ENCODE peak calls at places on chromosome 12, in ten cellular contexts. P is heart left ventricle; G is astrocyte of the cerebellum; Q is AG09319; U is IMR-90; N is choroid plexus epithelial cell; B is AG04450; W is foreskin fibroblast; I is CD8-positive, alpha-beta T cell; D is glutamatergic neuron. C is an unnamed sample.

GRCh38 chr12:95130096-95130495 is 56.7 kb upstream of the NR2C1 start:
- DNase-seq in U (peak; percentile 59), G (no peak), Q (no peak), B (no peak), P (no peak), W (no peak), D (no peak), N (peak; percentile 84), I (no peak), C (no peak)

GRCh38 chr12:109927622-109928021 is 27.5 kb downstream of the TCHP start:
- DNase-seq in W (peak; percentile 62), G (no peak), I (no peak), Q (no peak), U (peak; percentile 41), D (peak; percentile 54), B (no peak), N (peak; percentile 69), P (no peak), C (peak; percentile 53)

GRCh38 chr12:90460681-90461080 is 494.3 kb downstream of the CCER1 start:
- DNase-seq in N (peak; percentile 4), W (peak; percentile 27), P (no peak), I (no peak), Q (no peak), U (no peak), G (no peak), B (no peak), D (no peak), C (no peak)

GRCh38 chr12:42504049-42504448 is 85.5 kb downstream of the PRICKLE1 start:
- DNase-seq in Q (no peak), I (no peak), G (no peak), B (no peak), U (peak; percentile 44), P (no peak), W (peak; percentile 52), D (no peak), N (peak; percentile 56), C (peak; percentile 4)

GRCh38 chr12:110371408-110372055 is 32.0 kb downstream of the ANAPC7 start:
- DNase-seq in G (no peak), Q (no peak), N (peak; percentile 47), D (no peak), B (no peak), I (no peak), U (no peak), W (no peak), P (no peak), C (no peak)

GRCh38 chr12:132071001-132071810 is 72.9 kb downstream of the DDX51 start:
- DNase-seq in P (no peak), W (no peak), G (no peak), B (no peak), D (no peak), Q (no peak), I (no peak), N (no peak), U (no peak), C (no peak)

GRCh38 chr12:106919910-106920544 is 35.7 kb upstream of the TMEM263 start:
- DNase-seq in I (no peak), W (peak; percentile 79), D (no peak), P (no peak), B (peak; percentile 16), N (peak; percentile 81), Q (peak; percentile 15), G (peak; percentile 49), U (peak; percentile 63), C (peak; percentile 48)

GRCh38 chr12:121766290-121767039 is 27.0 kb downstream of the RHOF start:
- DNase-seq in N (peak; percentile 33), D (no peak), P (no peak), B (no peak), I (no peak), U (peak; percentile 10), W (peak; percentile 44), G (no peak), Q (no peak), C (no peak)

GRCh38 chr12:113803829-113804140 is 162.3 kb downstream of the RBM19 start:
- DNase-seq in Q (no peak), I (no peak), D (no peak), N (no peak), B (no peak), P (no peak), G (no peak), W (no peak), U (no peak), C (no peak)

GRCh38 chr12:113805673-113806072 is 160.5 kb downstream of the RBM19 start:
- DNase-seq in I (no peak), D (no peak), G (no peak), W (no peak), P (no peak), N (no peak), Q (no peak), B (no peak), U (no peak), C (no peak)

GRCh38 chr12:113802000-113802749 is 163.9 kb downstream of the RBM19 start:
- DNase-seq in U (no peak), D (no peak), I (no peak), B (no peak), N (no peak), G (no peak), P (no peak), W (no peak), Q (no peak), C (no peak)

GRCh38 chr12:113805201-113805600 is 160.9 kb downstream of the RBM19 start:
- DNase-seq in B (no peak), I (no peak), N (no peak), W (no peak), U (no peak), D (no peak), Q (no peak), P (no peak), G (no peak), C (no peak)

DNA sequence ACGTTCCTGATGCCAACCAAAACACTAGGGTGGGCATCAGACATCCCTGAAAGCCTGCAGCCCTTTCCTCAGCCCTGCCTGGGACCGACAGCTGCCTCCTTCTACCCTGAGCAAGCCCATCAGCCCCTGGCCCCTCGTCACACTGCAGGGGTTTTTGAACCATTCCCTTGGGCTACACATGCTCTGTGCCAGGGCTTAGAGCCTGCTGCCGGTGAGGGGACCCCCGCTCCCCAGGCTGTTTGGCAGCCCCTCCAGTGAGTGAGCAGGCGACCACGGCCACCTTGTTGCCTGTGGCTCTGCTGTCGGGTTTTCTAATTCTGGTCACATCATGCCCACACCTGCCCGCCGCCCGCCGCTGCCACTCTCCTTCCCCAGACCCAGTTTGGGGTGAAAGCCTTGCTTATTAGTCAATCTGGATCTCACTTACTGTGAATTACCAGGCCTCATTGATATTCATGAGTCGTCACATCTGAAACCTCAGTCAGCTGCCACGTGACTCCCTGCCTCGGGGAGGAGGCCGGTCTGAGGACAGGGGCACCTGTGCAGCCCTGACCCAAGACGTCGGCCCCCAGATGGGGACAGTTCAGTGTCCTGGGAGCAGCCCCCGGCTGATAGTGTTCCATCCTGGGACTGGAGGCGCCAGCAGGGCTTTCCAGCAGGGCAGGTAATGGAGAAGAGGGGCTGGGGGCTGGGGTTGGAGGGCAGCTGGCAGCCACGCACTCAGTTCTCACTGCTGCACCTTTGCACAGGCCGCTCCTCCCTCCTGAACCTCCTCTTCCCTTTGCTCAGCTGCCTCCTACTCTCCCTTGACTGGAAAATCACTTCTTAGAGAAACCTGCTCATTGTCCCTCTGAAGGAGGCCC is 162.9 kb downstream of the RBM19 start:
- DNase-seq in I (no peak), N (no peak), U (no peak), W (no peak), P (no peak), G (no peak), D (no peak), B (no peak), Q (no peak), C (no peak)
- TF ChIP-seq CTCF in I (no peak), N (no peak), U (no peak), W (no peak), P (no peak), G (no peak), D (no peak), B (no peak), Q (no peak), C (no peak)

DNA sequence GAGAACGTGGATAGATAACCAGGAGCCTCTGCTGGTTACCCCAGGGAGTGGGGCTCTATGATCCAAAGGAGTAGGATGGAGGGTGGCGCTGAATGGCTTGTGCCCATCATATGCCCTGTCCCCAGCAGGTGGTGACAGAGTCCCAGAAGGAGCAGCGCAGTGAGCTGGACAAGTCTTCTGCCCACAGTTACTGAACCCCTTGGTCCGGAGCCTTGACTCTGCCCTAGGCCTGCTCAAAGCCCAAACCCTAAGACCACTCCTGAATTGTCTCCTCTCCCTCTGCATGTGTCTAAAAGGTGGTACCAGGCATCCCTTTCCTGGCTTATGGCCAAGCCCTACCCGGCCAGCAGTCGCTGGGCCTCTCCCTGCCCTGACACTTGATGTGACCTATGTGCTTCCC is 3.2 kb downstream of the PRPH start:
- DNase-seq in I (no peak), W (peak; percentile 19), D (no peak), N (no peak), Q (no peak), G (no peak), P (no peak), U (no peak), B (no peak), C (peak; percentile 52)
- TF ChIP-seq CTCF in I (no peak), W (no peak), D (no peak), N (peak; percentile 7), Q (no peak), G (peak; percentile 4), P (peak; percentile 5), U (peak; percentile 10), B (no peak), C (no peak)

GRCh38 chr12:120457133-120457532 is 10.9 kb downstream of the GATC start:
- DNase-seq in Q (no peak), N (peak; percentile 13), I (no peak), G (no peak), B (no peak), D (no peak), U (no peak), P (no peak), W (peak; percentile 25), C (no peak)
- TF ChIP-seq CTCF in Q (peak; percentile 26), N (peak; percentile 43), I (no peak), G (peak; percentile 53), B (peak; percentile 34), D (peak; percentile 25), U (peak; percentile 15), P (peak; percentile 27), W (peak; percentile 11), C (peak; percentile 30)

GRCh38 chr12:12008931-12009611 is 61.7 kb upstream of the BCL2L14 start:
- DNase-seq in U (peak; percentile 31), D (no peak), B (no peak), N (peak; percentile 59), W (peak; percentile 14), G (peak; percentile 84), Q (no peak), I (peak; percentile 15), P (no peak), C (peak; percentile 45)

GRCh38 chr12:12007001-12007712 is 63.6 kb upstream of the BCL2L14 start:
- DNase-seq in G (peak; percentile 38), D (no peak), Q (no peak), U (peak; percentile 25), B (no peak), P (no peak), N (peak; percentile 27), W (no peak), I (peak; percentile 25), C (no peak)

GRCh38 chr12:12010277-12011031 is 60.3 kb upstream of the BCL2L14 start:
- DNase-seq in B (no peak), G (peak; percentile 87), I (peak; percentile 36), P (peak; percentile 69), Q (peak; percentile 5), N (peak; percentile 74), D (no peak), U (peak; percentile 61), W (peak; percentile 15), C (no peak)

GRCh38 chr12:12007713-12008231 is 63.0 kb upstream of the BCL2L14 start:
- DNase-seq in W (no peak), P (no peak), B (no peak), Q (no peak), I (no peak), G (no peak), D (no peak), N (no peak), U (no peak), C (no peak)

GRCh38 chr12:12008232-12008850 is 62.4 kb upstream of the BCL2L14 start:
- DNase-seq in Q (no peak), P (no peak), G (no peak), U (no peak), B (no peak), N (no peak), I (no peak), D (peak; percentile 32), W (no peak), C (no peak)
- TF ChIP-seq CTCF in Q (peak; percentile 3), P (peak; percentile 21), G (peak; percentile 49), U (peak; percentile 18), B (peak; percentile 24), N (peak; percentile 50), I (peak; percentile 41), D (peak; percentile 55), W (peak; percentile 7), C (peak; percentile 21)